ENCODE peak calls at places on chromosomes 3 and 15, in nine cellular contexts. One of them, this sample, is unnamed.

GRCh38 chr3:181616088-181617070 is 95.3 kb upstream of the SOX2 start:
- DNase-seq in stimulated activated CD8-positive, alpha-beta memory T cell treated with anti-CD3 and anti-CD28 coated beads, Interleukin-7, amount 100 ng/mL, for 48 hours: no peak
- DNase-seq in GM23248: no peak
- DNase-seq in amniotic stem cell: no peak
- DNase-seq in activated CD4-positive, alpha-beta T cell treated with anti-CD3 and anti-CD28 coated beads, Interleukin-2, amount 50 U/mL, for 4 hours: no peak
- DNase-seq in activated T-helper 1 cell treated with anti-CD3 and anti-CD28 coated beads, Interleukin-2, amount 50 U/mL, for 16 hours: no peak
- DNase-seq in GDM1: no peak
- DNase-seq in aorta: no peak
- DNase-seq in left cardiac atrium: no peak
- DNase-seq in this sample: no peak

GRCh38 chr3:52280046-52280445 is 1.6 kb upstream of the WDR82 start:
- DNase-seq in stimulated activated CD8-positive, alpha-beta memory T cell treated with anti-CD3 and anti-CD28 coated beads, Interleukin-7, amount 100 ng/mL, for 48 hours: no peak
- DNase-seq in GM23248: peak
- DNase-seq in amniotic stem cell: no peak
- DNase-seq in activated CD4-positive, alpha-beta T cell treated with anti-CD3 and anti-CD28 coated beads, Interleukin-2, amount 50 U/mL, for 4 hours: no peak
- DNase-seq in activated T-helper 1 cell treated with anti-CD3 and anti-CD28 coated beads, Interleukin-2, amount 50 U/mL, for 16 hours: no peak
- DNase-seq in GDM1: no peak
- DNase-seq in aorta: no peak
- DNase-seq in left cardiac atrium: no peak
- DNase-seq in this sample: no peak

GRCh38 chr3:120773932-120774331 is 31.4 kb downstream of the GTF2E1 start:
- DNase-seq in stimulated activated CD8-positive, alpha-beta memory T cell treated with anti-CD3 and anti-CD28 coated beads, Interleukin-7, amount 100 ng/mL, for 48 hours: no peak
- DNase-seq in GM23248: peak
- DNase-seq in amniotic stem cell: no peak
- DNase-seq in activated CD4-positive, alpha-beta T cell treated with anti-CD3 and anti-CD28 coated beads, Interleukin-2, amount 50 U/mL, for 4 hours: no peak
- DNase-seq in activated T-helper 1 cell treated with anti-CD3 and anti-CD28 coated beads, Interleukin-2, amount 50 U/mL, for 16 hours: no peak
- DNase-seq in GDM1: no peak
- DNase-seq in aorta: no peak
- DNase-seq in left cardiac atrium: no peak
- DNase-seq in this sample: no peak

GRCh38 chr15:31352911-31353811 is 26.5 kb downstream of the KLF13 start:
- DNase-seq in stimulated activated CD8-positive, alpha-beta memory T cell treated with anti-CD3 and anti-CD28 coated beads, Interleukin-7, amount 100 ng/mL, for 48 hours: no peak
- DNase-seq in GM23248: peak
- DNase-seq in amniotic stem cell: peak
- DNase-seq in activated CD4-positive, alpha-beta T cell treated with anti-CD3 and anti-CD28 coated beads, Interleukin-2, amount 50 U/mL, for 4 hours: peak
- DNase-seq in activated T-helper 1 cell treated with anti-CD3 and anti-CD28 coated beads, Interleukin-2, amount 50 U/mL, for 16 hours: no peak
- DNase-seq in GDM1: peak
- DNase-seq in aorta: peak
- DNase-seq in left cardiac atrium: peak
- DNase-seq in this sample: peak

GRCh38 chr15:68145706-68146105 is 59.4 kb downstream of the CALML4 start:
- DNase-seq in stimulated activated CD8-positive, alpha-beta memory T cell treated with anti-CD3 and anti-CD28 coated beads, Interleukin-7, amount 100 ng/mL, for 48 hours: no peak
- DNase-seq in GM23248: peak
- DNase-seq in amniotic stem cell: no peak
- DNase-seq in activated CD4-positive, alpha-beta T cell treated with anti-CD3 and anti-CD28 coated beads, Interleukin-2, amount 50 U/mL, for 4 hours: no peak
- DNase-seq in activated T-helper 1 cell treated with anti-CD3 and anti-CD28 coated beads, Interleukin-2, amount 50 U/mL, for 16 hours: no peak
- DNase-seq in GDM1: no peak
- DNase-seq in aorta: no peak
- DNase-seq in left cardiac atrium: no peak
- DNase-seq in this sample: no peak

GRCh38 chr15:56832125-56832524 is 86.3 kb upstream of the TCF12 start:
- DNase-seq in stimulated activated CD8-positive, alpha-beta memory T cell treated with anti-CD3 and anti-CD28 coated beads, Interleukin-7, amount 100 ng/mL, for 48 hours: no peak
- DNase-seq in GM23248: peak
- DNase-seq in amniotic stem cell: no peak
- DNase-seq in activated CD4-positive, alpha-beta T cell treated with anti-CD3 and anti-CD28 coated beads, Interleukin-2, amount 50 U/mL, for 4 hours: no peak
- DNase-seq in activated T-helper 1 cell treated with anti-CD3 and anti-CD28 coated beads, Interleukin-2, amount 50 U/mL, for 16 hours: no peak
- DNase-seq in GDM1: no peak
- DNase-seq in aorta: peak
- DNase-seq in left cardiac atrium: peak
- DNase-seq in this sample: peak

GRCh38 chr15:74825895-74826294 is 532 bp upstream of the CPLX3 start:
- DNase-seq in stimulated activated CD8-positive, alpha-beta memory T cell treated with anti-CD3 and anti-CD28 coated beads, Interleukin-7, amount 100 ng/mL, for 48 hours: no peak
- DNase-seq in GM23248: no peak
- DNase-seq in amniotic stem cell: no peak
- DNase-seq in activated CD4-positive, alpha-beta T cell treated with anti-CD3 and anti-CD28 coated beads, Interleukin-2, amount 50 U/mL, for 4 hours: no peak
- DNase-seq in activated T-helper 1 cell treated with anti-CD3 and anti-CD28 coated beads, Interleukin-2, amount 50 U/mL, for 16 hours: no peak
- DNase-seq in GDM1: no peak
- DNase-seq in aorta: no peak
- DNase-seq in left cardiac atrium: no peak
- DNase-seq in this sample: no peak

GRCh38 chr3:113097821-113098516 is 107.2 kb downstream of the GTPBP8 start:
- DNase-seq in stimulated activated CD8-positive, alpha-beta memory T cell treated with anti-CD3 and anti-CD28 coated beads, Interleukin-7, amount 100 ng/mL, for 48 hours: no peak
- DNase-seq in GM23248: peak
- DNase-seq in amniotic stem cell: peak
- DNase-seq in activated CD4-positive, alpha-beta T cell treated with anti-CD3 and anti-CD28 coated beads, Interleukin-2, amount 50 U/mL, for 4 hours: no peak
- DNase-seq in activated T-helper 1 cell treated with anti-CD3 and anti-CD28 coated beads, Interleukin-2, amount 50 U/mL, for 16 hours: no peak
- DNase-seq in GDM1: no peak
- DNase-seq in aorta: no peak
- DNase-seq in left cardiac atrium: no peak
- DNase-seq in this sample: no peak

GRCh38 chr15:69807752-69808151 is 290.0 kb downstream of the TLE3 start:
- DNase-seq in stimulated activated CD8-positive, alpha-beta memory T cell treated with anti-CD3 and anti-CD28 coated beads, Interleukin-7, amount 100 ng/mL, for 48 hours: no peak
- DNase-seq in GM23248: peak
- DNase-seq in amniotic stem cell: peak
- DNase-seq in activated CD4-positive, alpha-beta T cell treated with anti-CD3 and anti-CD28 coated beads, Interleukin-2, amount 50 U/mL, for 4 hours: no peak
- DNase-seq in activated T-helper 1 cell treated with anti-CD3 and anti-CD28 coated beads, Interleukin-2, amount 50 U/mL, for 16 hours: no peak
- DNase-seq in GDM1: no peak
- DNase-seq in aorta: peak
- DNase-seq in left cardiac atrium: no peak
- DNase-seq in this sample: peak

GRCh38 chr3:149077638-149078037 is 8.7 kb downstream of the HLTF start:
- DNase-seq in stimulated activated CD8-positive, alpha-beta memory T cell treated with anti-CD3 and anti-CD28 coated beads, Interleukin-7, amount 100 ng/mL, for 48 hours: no peak
- DNase-seq in GM23248: no peak
- DNase-seq in amniotic stem cell: no peak
- DNase-seq in activated CD4-positive, alpha-beta T cell treated with anti-CD3 and anti-CD28 coated beads, Interleukin-2, amount 50 U/mL, for 4 hours: no peak
- DNase-seq in activated T-helper 1 cell treated with anti-CD3 and anti-CD28 coated beads, Interleukin-2, amount 50 U/mL, for 16 hours: no peak
- DNase-seq in GDM1: no peak
- DNase-seq in aorta: no peak
- DNase-seq in left cardiac atrium: no peak
- DNase-seq in this sample: no peak